ENCODE peak calls at places on chromosomes 5 and 9, in seven cellular contexts. K, H, Z, F, I, A and B are unnamed samples.

GRCh38 chr9:21872696-21873095 is 70.3 kb downstream of the MTAP start:
- DNase-seq in I (no peak), K (no peak), A (no peak), H (no peak), F (no peak), Z (no peak), B (no peak)

GRCh38 chr5:174413520-174414314 is 310.7 kb upstream of the MSX2 start:
- DNase-seq in Z (no peak), F (no peak), H (no peak), K (no peak), A (no peak), I (no peak), B (no peak)

GRCh38 chr9:86407022-86407421 is 52.8 kb upstream of the TUT7 start:
- DNase-seq in H (no peak), F (no peak), Z (peak; percentile 12), K (peak; percentile 39), I (peak; percentile 66), A (no peak), B (no peak)

GRCh38 chr5:132775439-132776076 is 1.5 kb downstream of the SEPTIN8 start:
- DNase-seq in I (peak; percentile 62), A (no peak), H (peak; percentile 16), K (no peak), F (peak; percentile 41), Z (no peak), B (no peak)

GRCh38 chr5:128208436-128208835 is 124.9 kb downstream of the SLC12A2 start:
- DNase-seq in F (no peak), Z (no peak), I (no peak), H (peak; percentile 34), A (no peak), K (no peak), B (no peak)

GRCh38 chr9:93268551-93269314 is 84.8 kb downstream of the WNK2 start:
- DNase-seq in H (no peak), F (peak; percentile 77), Z (peak; percentile 15), K (no peak), A (peak; percentile 88), I (no peak), B (no peak)

GRCh38 chr9:73037613-73038012 is 84.8 kb upstream of the ALDH1A1 start:
- DNase-seq in K (no peak), A (no peak), I (peak; percentile 50), F (no peak), H (no peak), Z (no peak), B (no peak)

GRCh38 chr5:75756991-75757390 is 39.8 kb upstream of the POC5 start:
- DNase-seq in A (no peak), K (no peak), F (no peak), Z (no peak), I (no peak), H (no peak), B (no peak)

GRCh38 chr5:173454381-173454763 is 126.2 kb upstream of the STC2 start:
- DNase-seq in H (no peak), Z (peak; percentile 14), I (peak; percentile 74), K (no peak), F (no peak), A (no peak), B (no peak)

GRCh38 chr9:37676411-37676830 is 25.7 kb downstream of the FRMPD1 start:
- DNase-seq in H (no peak), F (no peak), I (no peak), Z (no peak), K (no peak), A (no peak), B (no peak)

GRCh38 chr9:68500457-68501158 is 40.1 kb downstream of the TMEM252 start:
- DNase-seq in A (no peak), H (no peak), F (no peak), Z (no peak), I (peak; percentile 48), K (no peak), B (no peak)

GRCh38 chr9:6759114-6759977 is 1.6 kb downstream of the KDM4C start:
- DNase-seq in K (no peak), A (no peak), H (no peak), Z (peak; percentile 84), F (no peak), I (peak; percentile 65), B (no peak)

GRCh38 chr9:84781431-84781830 is 111.9 kb downstream of the NTRK2 start:
- DNase-seq in Z (peak; percentile 61), F (no peak), H (peak; percentile 24), I (no peak), K (no peak), A (no peak), B (no peak)

GRCh38 chr9:133347515-133347984 is 381 bp downstream of the MED22 start:
- DNase-seq in Z (peak; percentile 66), K (no peak), F (no peak), H (peak; percentile 65), I (no peak), A (peak; percentile 88), B (no peak)

GRCh38 chr9:129879103-129879699 is 43.9 kb downstream of the USP20 start:
- DNase-seq in F (no peak), A (no peak), K (no peak), I (no peak), H (no peak), Z (no peak), B (no peak)

GRCh38 chr5:67581203-67581602 is 384.6 kb upstream of the CD180 start:
- DNase-seq in H (no peak), K (no peak), A (no peak), F (no peak), I (no peak), Z (no peak), B (no peak)

GRCh38 chr9:99072040-99072394 is 32.9 kb upstream of the TGFBR1 start:
- DNase-seq in F (no peak), A (no peak), I (no peak), H (no peak), Z (no peak), K (no peak), B (no peak)

GRCh38 chr9:134690301-134690751 is 48.7 kb downstream of the COL5A1 start:
- DNase-seq in I (no peak), K (no peak), A (no peak), Z (no peak), H (no peak), F (no peak), B (no peak)

GRCh38 chr5:52800394-52801213 is 12.9 kb downstream of the ITGA1 start:
- DNase-seq in H (peak; percentile 57), F (peak; percentile 87), Z (peak; percentile 71), A (peak; percentile 91), K (peak; percentile 49), I (peak; percentile 76), B (peak; percentile 52)

GRCh38 chr5:159713254-159713653 is 203.0 kb upstream of the ADRA1B start:
- DNase-seq in Z (no peak), F (no peak), K (no peak), I (no peak), A (no peak), H (no peak), B (no peak)

GRCh38 chr9:114507726-114508125 is 2.5 kb upstream of the WHRN start:
- DNase-seq in K (no peak), Z (peak; percentile 26), A (no peak), I (peak; percentile 44), F (no peak), H (peak; percentile 9), B (no peak)
- TF ChIP-seq CTCF in K (no peak), Z (peak; percentile 30), A (no peak), I (peak; percentile 53), F (no peak), H (peak; percentile 24), B (no peak)

GRCh38 chr9:136886610-136887597 is 588 bp downstream of the TRAF2 start:
- DNase-seq in A (no peak), F (peak; percentile 62), K (no peak), Z (peak; percentile 41), H (peak; percentile 71), I (no peak), B (no peak)

GRCh38 chr9:136880651-136881050 is 5.7 kb upstream of the TRAF2 start:
- DNase-seq in F (no peak), K (no peak), I (no peak), Z (peak; percentile 44), A (peak; percentile 64), H (no peak), B (no peak)

GRCh38 chr9:136881691-136882108 is 4.6 kb upstream of the TRAF2 start:
- DNase-seq in K (no peak), A (peak; percentile 85), H (peak; percentile 64), I (peak; percentile 43), Z (peak; percentile 78), F (peak; percentile 73), B (no peak)

GRCh38 chr9:136885950-136886578 is at the start of gene TRAF2:
- DNase-seq in F (peak; percentile 99), A (peak; percentile 97), H (peak; percentile 98), I (peak; percentile 96), K (peak; percentile 97), Z (peak; percentile 100), B (peak; percentile 91)

GRCh38 chr9:136882109-136882946 is 4.0 kb upstream of the TRAF2 start:
- DNase-seq in Z (peak; percentile 90), A (peak; percentile 89), K (peak; percentile 70), I (peak; percentile 91), H (no peak), F (peak; percentile 88), B (no peak)
- TF ChIP-seq CTCF in Z (no peak), A (no peak), K (no peak), I (peak; percentile 25), H (no peak), F (no peak), B (no peak)

DNA sequence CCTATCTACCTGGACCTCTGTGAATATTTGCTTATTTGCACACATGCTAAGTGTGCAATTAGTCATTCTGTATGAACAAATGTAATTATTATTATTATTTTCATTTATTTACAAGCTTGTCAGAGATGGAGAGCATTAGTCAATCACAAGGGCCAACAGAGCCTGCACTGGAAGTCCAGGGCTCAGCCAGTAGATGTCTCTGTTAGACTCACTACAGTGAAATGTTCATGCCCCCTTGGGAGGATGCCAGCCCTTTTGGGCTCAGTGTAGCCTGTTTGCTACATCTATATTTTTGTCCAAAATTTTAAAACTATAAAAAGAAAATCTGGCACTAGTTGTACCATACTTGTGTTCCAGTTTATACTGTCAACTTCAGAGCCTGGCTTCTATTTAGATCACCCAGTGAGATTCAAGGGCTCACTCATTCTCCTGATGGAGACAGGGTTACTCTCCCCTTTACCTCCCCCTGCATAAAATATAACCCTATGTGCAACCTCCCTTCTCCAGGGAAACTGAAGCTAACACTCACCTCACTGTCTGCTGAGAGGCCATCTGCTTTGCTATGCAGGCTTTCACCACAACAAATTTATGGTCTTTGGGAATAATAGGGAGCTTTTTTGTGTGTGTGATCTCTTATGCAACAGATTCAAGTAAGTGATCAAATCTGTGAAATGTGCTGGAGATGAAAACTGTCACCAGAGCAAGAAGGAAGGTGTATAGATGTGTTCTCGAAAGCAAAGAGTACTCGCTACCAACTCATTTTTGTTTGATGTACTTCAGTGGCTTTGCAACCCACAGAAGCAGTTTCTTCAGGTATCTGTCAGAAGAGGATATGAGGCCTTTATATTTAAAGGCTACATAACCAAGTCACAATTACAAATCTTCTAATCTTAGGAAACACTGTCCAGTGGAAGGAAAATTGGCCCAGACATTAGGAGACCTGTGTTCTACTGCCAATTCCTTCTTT is 99.9 kb upstream of the TLE4 start:
- DNase-seq in I (no peak), A (no peak), F (peak; percentile 53), K (peak; percentile 43), H (peak; percentile 42), Z (peak; percentile 24), B (no peak)
- TF ChIP-seq CTCF in I (no peak), A (no peak), F (no peak), K (no peak), H (peak; percentile 45), Z (peak; percentile 12), B (no peak)

GRCh38 chr9:33264473-33265177 is at the start of the genes BAG1 and CHMP5:
- DNase-seq in H (peak; percentile 99), Z (peak; percentile 99), A (peak; percentile 100), F (peak; percentile 100), I (peak; percentile 94), K (peak; percentile 100), B (peak; percentile 99)
- TF ChIP-seq CTCF in H (peak; percentile 36), Z (no peak), A (peak; percentile 55), F (peak; percentile 33), I (peak; percentile 49), K (no peak), B (no peak)